ENCODE peak calls at places on chromosomes 5 and 9, in seven cellular contexts. N is endothelial cell, V is GM20000, W is dorsolateral prefrontal cortex, A is WERI-Rb-1, L is kidney epithelial cell, E is AG09309. X is an unnamed sample.

GRCh38 chr5:173472164-173472563 is 143.9 kb upstream of the STC2 start:
- DNase-seq in V (no peak), A (no peak), W (peak), N (no peak), L (peak), E (peak), X (no peak)

GRCh38 chr9:134066546-134066922 is 1.3 kb downstream of the BRD3 start:
- DNase-seq in N (no peak), E (no peak), V (no peak), W (no peak), L (no peak), A (no peak), X (no peak)

GRCh38 chr5:53257806-53258373 is 148.3 kb upstream of the MOCS2 start:
- DNase-seq in E (no peak), V (no peak), A (no peak), N (no peak), L (no peak), W (no peak), X (no peak)

GRCh38 chr9:120571443-120572257 is 8.3 kb downstream of the CDK5RAP2 start:
- DNase-seq in N (no peak), V (no peak), A (no peak), L (no peak), W (peak), E (peak), X (no peak)

GRCh38 chr9:68640421-68641089 is 64.5 kb upstream of the PIP5K1B start:
- DNase-seq in N (no peak), L (no peak), E (no peak), A (no peak), W (no peak), V (no peak), X (no peak)

GRCh38 chr9:4334439-4334838 is 34.6 kb upstream of the GLIS3 start:
- DNase-seq in N (peak), L (peak), A (no peak), W (peak), V (no peak), E (no peak), X (no peak)

GRCh38 chr9:130331573-130331972 is 66.0 kb downstream of the HMCN2 start:
- DNase-seq in W (no peak), A (peak), L (no peak), V (no peak), E (peak), N (no peak), X (no peak)

GRCh38 chr5:77181173-77181572 is 29.3 kb upstream of the PDE8B start:
- DNase-seq in L (no peak), V (no peak), W (no peak), A (no peak), N (no peak), E (no peak), X (no peak)

GRCh38 chr5:51990241-51990640 is 607.0 kb downstream of the ISL1 start:
- DNase-seq in A (no peak), E (no peak), L (no peak), N (no peak), V (no peak), W (no peak), X (no peak)

GRCh38 chr5:72241346-72242003 is 78.6 kb downstream of the MRPS27 start:
- DNase-seq in W (peak), L (no peak), A (no peak), E (no peak), V (no peak), N (no peak), X (peak)

GRCh38 chr9:120016231-120016630 is 563.7 kb downstream of the CDK5RAP2 start:
- DNase-seq in N (no peak), W (no peak), E (no peak), A (no peak), L (no peak), V (no peak), X (no peak)

GRCh38 chr5:111256128-111256527 is 31.9 kb downstream of the CAMK4 start:
- DNase-seq in E (no peak), L (no peak), V (no peak), W (no peak), A (no peak), N (no peak), X (no peak)

GRCh38 chr5:18699681-18700080 is 1065.4 kb downstream of the TAF11L14 start:
- DNase-seq in A (no peak), W (no peak), V (no peak), E (no peak), N (no peak), L (no peak), X (no peak)

GRCh38 chr9:123349691-123350480 is 6.1 kb upstream of the CRB2 start:
- DNase-seq in W (peak), N (peak), E (no peak), L (no peak), V (peak), A (peak), X (peak)

GRCh38 chr5:1761453-1761755 is 38.2 kb downstream of the MRPL36 start:
- DNase-seq in W (peak), V (no peak), L (no peak), A (no peak), N (no peak), E (no peak), X (no peak)

GRCh38 chr9:123784513-123784912 is 145.4 kb downstream of the DENND1A start:
- DNase-seq in A (no peak), N (no peak), V (no peak), E (peak), L (no peak), W (no peak), X (no peak)

DNA sequence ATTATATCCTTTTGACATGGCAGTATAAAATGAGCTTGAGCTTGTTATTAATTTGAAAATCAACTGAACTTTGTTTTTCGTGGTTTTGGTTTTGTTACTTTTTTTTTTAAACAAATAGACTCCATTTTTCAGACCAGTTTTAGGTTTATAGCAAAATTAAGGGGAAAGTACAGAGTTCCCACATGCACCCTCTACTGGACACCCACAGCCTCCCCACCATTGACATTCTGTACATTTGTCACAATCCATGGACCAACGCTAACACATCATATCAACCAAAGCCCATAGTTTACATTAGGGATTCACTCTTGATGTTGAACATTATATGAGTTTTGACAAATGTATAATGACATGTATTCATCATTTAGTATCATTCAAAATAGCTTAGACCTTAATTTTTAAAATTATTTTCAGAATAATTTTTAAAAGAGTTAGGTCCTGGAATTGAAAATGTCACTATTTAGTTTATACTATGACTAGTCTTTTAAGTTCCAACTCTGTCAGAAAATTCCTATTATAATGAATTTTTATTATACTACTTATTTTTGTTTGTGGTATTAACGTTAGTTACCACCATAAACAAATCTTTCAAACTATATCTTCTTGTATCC is 35.3 kb upstream of the JMY start:
- DNase-seq in W (no peak), E (no peak), V (peak), N (peak), A (peak), L (no peak), X (no peak)
- TF ChIP-seq CTCF in W (peak), E (peak), V (peak), N (peak), A (peak), L (peak), X (no peak)

GRCh38 chr9:17929506-17929905 is 350.6 kb downstream of the SH3GL2 start:
- DNase-seq in N (no peak), W (no peak), L (no peak), E (no peak), V (no peak), A (no peak), X (no peak)
- TF ChIP-seq CTCF in N (no peak), W (no peak), L (no peak), E (no peak), V (no peak), A (no peak), X (no peak)

GRCh38 chr5:116502616-116503015 is 72.0 kb downstream of the SEMA6A start:
- DNase-seq in N (no peak), L (no peak), V (no peak), A (no peak), W (no peak), E (no peak), X (no peak)
- TF ChIP-seq CTCF in N (no peak), L (no peak), V (no peak), A (no peak), W (no peak), E (no peak), X (no peak)

GRCh38 chr9:117073539-117074336 is 341.1 kb downstream of the ASTN2 start:
- DNase-seq in W (peak), E (no peak), L (no peak), V (peak), N (peak), A (peak), X (peak)
- TF ChIP-seq CTCF in W (peak), E (no peak), L (peak), V (peak), N (peak), A (peak), X (peak)